ENCODE peak calls at places on chromosome 14, in seven cellular contexts. T is ascending aorta, Y is bronchial epithelial cell, H is MM.1S, G is endothelial cell, I is transverse colon, B is IMR-90. Q is an unnamed sample.

GRCh38 chr14:74605531-74606223 is 6.4 kb downstream of the LTBP2 start:
- DNase-seq in T (no peak), Y (no peak), H (no peak), G (no peak), I (no peak), B (no peak), Q (no peak)

GRCh38 chr14:105337966-105338365 is 23.4 kb downstream of the PACS2 start:
- DNase-seq in T (no peak), Y (no peak), H (no peak), G (no peak), I (no peak), B (no peak), Q (no peak)

GRCh38 chr14:95023886-95024285 is 133.4 kb downstream of the DICER1 start:
- DNase-seq in T (no peak), Y (no peak), H (no peak), G (no peak), I (no peak), B (peak; percentile 6), Q (no peak)

GRCh38 chr14:77314043-77314442 is 6.6 kb downstream of the POMT2 start:
- DNase-seq in T (no peak), Y (peak; percentile 99), H (no peak), G (no peak), I (peak; percentile 34), B (peak; percentile 89), Q (no peak)

GRCh38 chr14:56046546-56046945 is 71.7 kb upstream of the PELI2 start:
- DNase-seq in T (no peak), Y (peak; percentile 25), H (no peak), G (no peak), I (no peak), B (no peak), Q (no peak)

GRCh38 chr14:35504260-35504659 is 29.7 kb upstream of the INSM2 start:
- DNase-seq in T (no peak), Y (no peak), H (no peak), G (no peak), I (no peak), B (no peak), Q (no peak)

GRCh38 chr14:61253064-61253753 is 27.9 kb downstream of the TMEM30B start:
- DNase-seq in T (no peak), Y (no peak), H (no peak), G (no peak), I (no peak), B (no peak), Q (no peak)

GRCh38 chr14:59187802-59188460 is 536 bp upstream of the DAAM1 start:
- DNase-seq in T (no peak), Y (no peak), H (peak; percentile 25), G (peak; percentile 35), I (peak; percentile 31), B (no peak), Q (peak; percentile 43)

GRCh38 chr14:81686512-81686911 is 152.9 kb upstream of the SEL1L start:
- DNase-seq in T (no peak), Y (no peak), H (no peak), G (no peak), I (no peak), B (no peak), Q (no peak)

GRCh38 chr14:28635387-28635786 is 131.2 kb upstream of the FOXG1 start:
- DNase-seq in T (no peak), Y (peak; percentile 37), H (peak; percentile 15), G (peak; percentile 23), I (no peak), B (peak; percentile 16), Q (peak; percentile 48)

GRCh38 chr14:50762001-50762930 is 68.7 kb downstream of the NIN start:
- DNase-seq in T (no peak), Y (peak; percentile 75), H (no peak), G (no peak), I (no peak), B (peak; percentile 94), Q (no peak)

GRCh38 chr14:34872822-34873590 is 2.2 kb downstream of the BAZ1A start:
- DNase-seq in T (no peak), Y (peak; percentile 91), H (no peak), G (no peak), I (peak; percentile 16), B (peak; percentile 69), Q (peak; percentile 30)

GRCh38 chr14:96260341-96260821 is 4.4 kb downstream of the BDKRB1 start:
- DNase-seq in T (no peak), Y (no peak), H (no peak), G (no peak), I (no peak), B (peak; percentile 77), Q (no peak)

GRCh38 chr14:105489607-105490317 is 1.3 kb upstream of the TEDC1 start:
- DNase-seq in T (no peak), Y (peak; percentile 84), H (peak; percentile 90), G (peak; percentile 80), I (peak; percentile 93), B (peak; percentile 76), Q (peak; percentile 93)

DNA sequence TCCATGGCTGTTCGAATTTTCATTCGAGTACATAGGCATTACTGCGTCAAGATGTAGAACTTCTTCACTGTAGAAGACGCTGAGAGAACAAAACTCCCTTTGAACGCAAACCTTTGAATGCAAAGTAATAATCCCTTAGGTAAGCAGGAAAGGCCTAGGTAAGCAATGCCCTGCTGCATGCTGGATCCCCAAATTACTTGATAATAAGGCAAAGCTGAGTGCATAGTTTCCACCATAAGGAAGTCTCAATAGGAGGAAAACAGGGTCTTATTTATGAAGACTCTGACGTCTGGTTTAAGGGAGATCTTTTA is 10.0 kb upstream of the RTRAF start:
- DNase-seq in T (no peak), Y (no peak), H (no peak), G (no peak), I (no peak), B (no peak), Q (no peak)
- TF ChIP-seq CTCF in T (no peak), Y (no peak), H (no peak), G (peak; percentile 27), I (no peak), B (no peak), Q (peak; percentile 28)

GRCh38 chr14:65354715-65355114 is 57.8 kb upstream of the FUT8 start:
- DNase-seq in T (no peak), Y (peak; percentile 82), H (no peak), G (no peak), I (no peak), B (no peak), Q (no peak)

GRCh38 chr14:65354131-65354530 is 58.4 kb upstream of the FUT8 start:
- DNase-seq in T (no peak), Y (no peak), H (no peak), G (no peak), I (no peak), B (no peak), Q (no peak)

GRCh38 chr14:65351493-65352224 is 60.9 kb upstream of the FUT8 start:
- DNase-seq in T (no peak), Y (no peak), H (peak; percentile 60), G (no peak), I (no peak), B (no peak), Q (no peak)

GRCh38 chr14:65356327-65356836 is 56.1 kb upstream of the FUT8 start:
- DNase-seq in T (no peak), Y (peak; percentile 99), H (peak; percentile 87), G (no peak), I (no peak), B (peak; percentile 92), Q (peak; percentile 31)

DNA sequence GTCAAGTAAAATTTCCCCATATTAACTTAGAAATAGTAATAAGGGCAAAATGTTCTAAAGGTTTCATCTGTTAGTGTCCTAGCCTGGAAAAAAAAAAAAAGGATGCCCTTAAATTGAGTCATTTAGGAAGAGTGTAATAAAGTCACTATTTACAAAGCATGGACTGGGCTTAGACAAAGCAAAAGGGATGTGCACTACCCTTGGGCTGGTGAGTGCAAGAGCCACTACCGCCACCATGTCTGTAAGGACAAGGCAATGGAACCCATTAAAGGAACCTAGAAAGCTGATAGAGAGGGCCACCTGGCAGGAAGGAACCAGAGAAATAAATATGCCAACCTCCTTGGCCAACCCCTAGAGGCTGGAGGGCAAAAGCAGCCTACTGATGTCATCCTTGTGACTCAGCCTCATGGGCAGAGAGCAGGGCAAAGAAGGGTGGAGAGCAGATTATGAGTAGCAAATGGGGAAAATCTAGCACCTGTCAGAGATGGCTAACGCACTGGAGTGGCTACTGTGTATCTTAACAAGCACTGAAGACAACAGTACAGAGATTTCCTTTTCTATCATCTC is 59.5 kb upstream of the FUT8 start:
- DNase-seq in T (no peak), Y (peak; percentile 92), H (peak; percentile 52), G (no peak), I (peak; percentile 40), B (no peak), Q (no peak)
- TF ChIP-seq CTCF in T (no peak), Y (peak; percentile 7), H (no peak), G (no peak), I (peak; percentile 10), B (no peak), Q (no peak)

GRCh38 chr14:24250354-24250753 is 7.9 kb upstream of the TINF2 start:
- DNase-seq in T (no peak), Y (no peak), H (no peak), G (no peak), I (peak; percentile 6), B (no peak), Q (no peak)

GRCh38 chr14:24249230-24250021 is 7.0 kb upstream of the TINF2 start:
- DNase-seq in T (no peak), Y (no peak), H (no peak), G (no peak), I (peak; percentile 3), B (no peak), Q (no peak)

GRCh38 chr14:24252289-24253124 is 10.1 kb upstream of the TINF2 start:
- DNase-seq in T (no peak), Y (no peak), H (no peak), G (no peak), I (no peak), B (no peak), Q (no peak)

GRCh38 chr14:24253936-24254335 is 9.0 kb downstream of the TGM1 start:
- DNase-seq in T (no peak), Y (no peak), H (no peak), G (no peak), I (no peak), B (no peak), Q (no peak)

GRCh38 chr14:24251880-24252288 is 9.5 kb upstream of the TINF2 start:
- DNase-seq in T (no peak), Y (peak; percentile 51), H (no peak), G (no peak), I (no peak), B (peak; percentile 67), Q (no peak)
- TF ChIP-seq CTCF in T (no peak), Y (no peak), H (no peak), G (no peak), I (no peak), B (peak; percentile 15), Q (no peak)

DNA sequence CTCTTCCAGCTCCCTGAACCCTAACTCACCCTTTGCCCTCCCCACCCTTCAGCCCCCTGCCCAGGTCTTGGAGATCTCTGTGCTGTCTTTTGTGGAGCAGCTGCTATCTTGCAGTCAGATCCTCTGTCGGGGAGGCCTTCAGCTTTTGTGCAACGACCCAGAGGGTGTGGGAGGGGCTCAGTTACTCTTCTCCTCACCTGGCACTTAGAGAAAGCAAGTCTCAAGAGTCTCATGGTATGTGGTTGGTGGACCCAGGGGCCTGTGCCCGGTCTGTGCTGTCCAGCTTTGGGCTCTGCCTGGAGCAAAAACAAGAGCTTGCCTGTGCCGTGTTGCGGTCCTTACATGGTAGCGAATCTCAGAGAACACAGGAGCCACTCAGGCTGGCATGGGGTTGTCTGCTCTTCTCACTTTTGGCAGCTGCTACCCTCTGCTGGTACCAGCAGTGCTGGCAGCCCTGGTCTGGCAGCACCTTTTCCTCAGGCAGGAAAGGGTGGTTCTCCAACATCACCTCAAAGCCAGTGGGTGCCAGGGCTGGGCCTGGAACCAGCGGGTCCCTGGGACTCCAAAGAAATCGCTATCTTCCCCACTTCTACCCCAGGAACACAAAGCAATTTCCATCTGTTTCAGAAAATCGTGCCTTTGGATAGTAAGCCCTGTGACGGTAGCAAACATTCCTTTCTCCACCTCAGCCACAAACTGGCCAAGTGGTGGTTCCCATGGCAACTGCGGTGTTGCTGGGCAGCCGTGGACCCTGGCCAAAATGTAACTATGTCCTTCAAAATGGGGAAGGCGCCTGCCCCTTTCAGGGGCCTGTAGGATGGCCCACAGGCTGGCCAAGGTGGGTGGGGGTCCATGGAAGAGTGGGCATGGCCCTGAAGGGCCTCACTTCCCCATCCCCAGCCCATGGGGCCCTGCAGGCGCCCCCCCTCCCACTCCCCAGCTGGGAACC is 90.0 kb downstream of the RIN3 start:
- DNase-seq in T (peak; percentile 36), Y (peak; percentile 29), H (no peak), G (no peak), I (peak; percentile 43), B (peak; percentile 83), Q (no peak)
- TF ChIP-seq CTCF in T (peak; percentile 66), Y (peak; percentile 78), H (peak; percentile 21), G (no peak), I (peak; percentile 23), B (peak; percentile 32), Q (no peak)